ENCODE peak calls at places on chromosomes 11 and 22, in seven cellular contexts. One of them, this sample, is unnamed.

GRCh38 chr22:19700790-19701419 is 13.4 kb upstream of the SEPTIN5 start:
- DNase-seq in AG09319: no peak
- DNase-seq in kidney glomerular epithelial cell: no peak
- DNase-seq in hypothalamus: no peak
- DNase-seq in thoracic aorta: no peak
- DNase-seq in HEK293T: no peak
- DNase-seq in CD8-positive, alpha-beta T cell: no peak
- DNase-seq in this sample: no peak

GRCh38 chr22:47013861-47014635 is 251.6 kb downstream of the TBC1D22A start:
- DNase-seq in kidney glomerular epithelial cell: no peak
- DNase-seq in thoracic aorta: no peak
- DNase-seq in HEK293T: no peak
- DNase-seq in hypothalamus: no peak
- DNase-seq in CD8-positive, alpha-beta T cell: no peak
- DNase-seq in AG09319: no peak
- DNase-seq in this sample: no peak

GRCh38 chr11:117535870-117536411 is 208.3 kb downstream of the CEP164 start:
- DNase-seq in CD8-positive, alpha-beta T cell: no peak
- DNase-seq in AG09319: no peak
- DNase-seq in hypothalamus: peak; percentile 13
- DNase-seq in thoracic aorta: no peak
- DNase-seq in kidney glomerular epithelial cell: no peak
- DNase-seq in HEK293T: no peak
- DNase-seq in this sample: no peak

GRCh38 chr11:68146704-68147474 is 25.7 kb upstream of the CHKA start:
- DNase-seq in AG09319: no peak
- DNase-seq in hypothalamus: no peak
- DNase-seq in CD8-positive, alpha-beta T cell: no peak
- DNase-seq in thoracic aorta: no peak
- DNase-seq in HEK293T: peak; percentile 51
- DNase-seq in kidney glomerular epithelial cell: peak; percentile 38
- DNase-seq in this sample: peak; percentile 87

GRCh38 chr11:27699242-27699925 is 871 bp downstream of the BDNF start:
- DNase-seq in HEK293T: peak; percentile 11
- DNase-seq in CD8-positive, alpha-beta T cell: no peak
- DNase-seq in kidney glomerular epithelial cell: no peak
- DNase-seq in AG09319: no peak
- DNase-seq in thoracic aorta: no peak
- DNase-seq in hypothalamus: no peak
- DNase-seq in this sample: no peak

GRCh38 chr11:62689421-62690183 is at the start of gene LRRN4CL:
- DNase-seq in hypothalamus: no peak
- DNase-seq in kidney glomerular epithelial cell: no peak
- DNase-seq in CD8-positive, alpha-beta T cell: no peak
- DNase-seq in AG09319: peak; percentile 95
- DNase-seq in HEK293T: no peak
- DNase-seq in thoracic aorta: no peak
- DNase-seq in this sample: peak; percentile 59

GRCh38 chr11:86869966-86870570 is 69.7 kb downstream of the PRSS23 start:
- DNase-seq in thoracic aorta: peak; percentile 13
- DNase-seq in AG09319: peak; percentile 27
- DNase-seq in kidney glomerular epithelial cell: peak; percentile 32
- DNase-seq in hypothalamus: no peak
- DNase-seq in CD8-positive, alpha-beta T cell: peak; percentile 20
- DNase-seq in HEK293T: peak; percentile 79
- DNase-seq in this sample: peak; percentile 59

GRCh38 chr22:31248965-31249940 is 37.2 kb downstream of the LIMK2 start:
- DNase-seq in thoracic aorta: no peak
- DNase-seq in hypothalamus: peak; percentile 68
- DNase-seq in AG09319: no peak
- DNase-seq in CD8-positive, alpha-beta T cell: no peak
- DNase-seq in kidney glomerular epithelial cell: peak; percentile 12
- DNase-seq in HEK293T: no peak
- DNase-seq in this sample: no peak

GRCh38 chr11:95295382-95295781 is 64.4 kb upstream of the SESN3 start:
- DNase-seq in AG09319: no peak
- DNase-seq in kidney glomerular epithelial cell: no peak
- DNase-seq in CD8-positive, alpha-beta T cell: no peak
- DNase-seq in HEK293T: no peak
- DNase-seq in hypothalamus: no peak
- DNase-seq in thoracic aorta: no peak
- DNase-seq in this sample: no peak

GRCh38 chr11:1194231-1194976 is 28.5 kb upstream of the MUC5B start:
- DNase-seq in hypothalamus: no peak
- DNase-seq in thoracic aorta: no peak
- DNase-seq in AG09319: no peak
- DNase-seq in HEK293T: no peak
- DNase-seq in CD8-positive, alpha-beta T cell: no peak
- DNase-seq in kidney glomerular epithelial cell: no peak
- DNase-seq in this sample: peak; percentile 6

This sample was measured in body of pancreas.